ENCODE peak calls at places on chromosomes 1 and 21, in six cellular contexts. One of them, this sample, is unnamed.

GRCh38 chr1:202159534-202160371 is 649 bp downstream of the PTPN7 start:
- DNase-seq in SHP77: no peak
- DNase-seq in GM10248: peak; percentile 70
- DNase-seq in mesendoderm: no peak
- DNase-seq in anterior cingulate cortex: no peak
- DNase-seq in KBM-7: peak; percentile 78
- DNase-seq in this sample: no peak

GRCh38 chr1:36493524-36493923 is 10.8 kb upstream of the CSF3R start:
- DNase-seq in SHP77: no peak
- DNase-seq in GM10248: no peak
- DNase-seq in mesendoderm: no peak
- DNase-seq in anterior cingulate cortex: no peak
- DNase-seq in KBM-7: no peak
- DNase-seq in this sample: no peak

GRCh38 chr1:156706647-156707008 is 1.2 kb upstream of the CRABP2 start:
- DNase-seq in SHP77: no peak
- DNase-seq in GM10248: no peak
- DNase-seq in mesendoderm: peak; percentile 91
- DNase-seq in anterior cingulate cortex: peak; percentile 17
- DNase-seq in KBM-7: no peak
- DNase-seq in this sample: no peak

GRCh38 chr21:43703068-43703880 is 15.7 kb upstream of the PDXK start:
- DNase-seq in SHP77: no peak
- DNase-seq in GM10248: no peak
- DNase-seq in mesendoderm: peak; percentile 52
- DNase-seq in anterior cingulate cortex: no peak
- DNase-seq in KBM-7: no peak
- DNase-seq in this sample: no peak

GRCh38 chr1:168974611-168975010 is 131.9 kb upstream of the ATP1B1 start:
- DNase-seq in SHP77: no peak
- DNase-seq in GM10248: no peak
- DNase-seq in mesendoderm: no peak
- DNase-seq in anterior cingulate cortex: no peak
- DNase-seq in KBM-7: no peak
- DNase-seq in this sample: no peak

GRCh38 chr1:21139601-21140000 is 37.1 kb downstream of the EIF4G3 start:
- DNase-seq in SHP77: peak; percentile 9
- DNase-seq in GM10248: no peak
- DNase-seq in mesendoderm: no peak
- DNase-seq in anterior cingulate cortex: peak; percentile 7
- DNase-seq in KBM-7: no peak
- DNase-seq in this sample: peak; percentile 13

GRCh38 chr1:238257018-238257417 is 366.3 kb upstream of the ZP4 start:
- DNase-seq in SHP77: no peak
- DNase-seq in GM10248: no peak
- DNase-seq in mesendoderm: no peak
- DNase-seq in anterior cingulate cortex: no peak
- DNase-seq in KBM-7: no peak
- DNase-seq in this sample: no peak

GRCh38 chr1:41726899-41727748 is 191.6 kb downstream of the HIVEP3 start:
- DNase-seq in SHP77: no peak
- DNase-seq in GM10248: peak; percentile 74
- DNase-seq in mesendoderm: peak; percentile 31
- DNase-seq in anterior cingulate cortex: peak; percentile 32
- DNase-seq in KBM-7: peak; percentile 82
- DNase-seq in this sample: no peak

GRCh38 chr1:95733671-95734070 is 499.7 kb downstream of the RWDD3 start:
- DNase-seq in SHP77: no peak
- DNase-seq in GM10248: no peak
- DNase-seq in mesendoderm: no peak
- DNase-seq in anterior cingulate cortex: no peak
- DNase-seq in KBM-7: no peak
- DNase-seq in this sample: no peak

GRCh38 chr1:171801395-171801990 is 20.0 kb downstream of the METTL13 start:
- DNase-seq in SHP77: peak; percentile 47
- DNase-seq in GM10248: peak; percentile 48
- DNase-seq in mesendoderm: peak; percentile 80
- DNase-seq in anterior cingulate cortex: no peak
- DNase-seq in KBM-7: peak; percentile 66
- DNase-seq in this sample: peak; percentile 40

GRCh38 chr1:63480057-63480456 is 43.0 kb downstream of the ITGB3BP start:
- DNase-seq in SHP77: no peak
- DNase-seq in GM10248: no peak
- DNase-seq in mesendoderm: no peak
- DNase-seq in anterior cingulate cortex: no peak
- DNase-seq in KBM-7: no peak
- DNase-seq in this sample: no peak

GRCh38 chr1:99956755-99957154 is 13.0 kb upstream of the SLC35A3 start:
- DNase-seq in SHP77: no peak
- DNase-seq in GM10248: no peak
- DNase-seq in mesendoderm: peak; percentile 20
- DNase-seq in anterior cingulate cortex: no peak
- DNase-seq in KBM-7: no peak
- DNase-seq in this sample: peak; percentile 84

GRCh38 chr1:61053712-61054608 is 28.4 kb upstream of the NFIA start:
- DNase-seq in SHP77: no peak
- DNase-seq in GM10248: peak; percentile 16
- DNase-seq in mesendoderm: peak; percentile 23
- DNase-seq in anterior cingulate cortex: peak; percentile 60
- DNase-seq in KBM-7: no peak
- DNase-seq in this sample: no peak

GRCh38 chr21:31927872-31928476 is 55.2 kb downstream of the HUNK start:
- DNase-seq in SHP77: no peak
- DNase-seq in GM10248: no peak
- DNase-seq in mesendoderm: no peak
- DNase-seq in anterior cingulate cortex: no peak
- DNase-seq in KBM-7: no peak
- DNase-seq in this sample: no peak

GRCh38 chr1:167825419-167826079 is 88.4 kb downstream of the ADCY10 start:
- DNase-seq in SHP77: no peak
- DNase-seq in GM10248: no peak
- DNase-seq in mesendoderm: no peak
- DNase-seq in anterior cingulate cortex: no peak
- DNase-seq in KBM-7: no peak
- DNase-seq in this sample: no peak

GRCh38 chr1:27555700-27556424 is 48.1 kb downstream of the AHDC1 start:
- DNase-seq in SHP77: no peak
- DNase-seq in GM10248: no peak
- DNase-seq in mesendoderm: peak; percentile 85
- DNase-seq in anterior cingulate cortex: no peak
- DNase-seq in KBM-7: peak; percentile 48
- DNase-seq in this sample: no peak

GRCh38 chr21:45741691-45742090 is 98.2 kb downstream of the PCBP3 start:
- DNase-seq in SHP77: no peak
- DNase-seq in GM10248: no peak
- DNase-seq in mesendoderm: peak; percentile 18
- DNase-seq in anterior cingulate cortex: no peak
- DNase-seq in KBM-7: no peak
- DNase-seq in this sample: no peak

GRCh38 chr1:184504012-184504694 is 117.3 kb downstream of the C1orf21 start:
- DNase-seq in SHP77: peak; percentile 13
- DNase-seq in GM10248: no peak
- DNase-seq in mesendoderm: peak; percentile 43
- DNase-seq in anterior cingulate cortex: no peak
- DNase-seq in KBM-7: no peak
- DNase-seq in this sample: peak; percentile 37

GRCh38 chr1:108357802-108358201 is 92.3 kb upstream of the NBPF6 start:
- DNase-seq in SHP77: no peak
- DNase-seq in GM10248: no peak
- DNase-seq in mesendoderm: peak; percentile 26
- DNase-seq in anterior cingulate cortex: no peak
- DNase-seq in KBM-7: peak; percentile 47
- DNase-seq in this sample: no peak

GRCh38 chr1:158521666-158522058 is 32.5 kb downstream of the OR6Y1 start:
- DNase-seq in SHP77: no peak
- DNase-seq in GM10248: no peak
- DNase-seq in mesendoderm: peak; percentile 22
- DNase-seq in anterior cingulate cortex: no peak
- DNase-seq in KBM-7: no peak
- DNase-seq in this sample: no peak

GRCh38 chr1:16367968-16368910 is 1.2 kb downstream of the SZRD1 start:
- DNase-seq in SHP77: no peak
- DNase-seq in GM10248: no peak
- DNase-seq in mesendoderm: peak; percentile 89
- DNase-seq in anterior cingulate cortex: no peak
- DNase-seq in KBM-7: no peak
- DNase-seq in this sample: peak; percentile 70

GRCh38 chr1:15994590-15995351 is 9.3 kb upstream of the SRARP start:
- DNase-seq in SHP77: peak; percentile 16
- DNase-seq in GM10248: peak; percentile 64
- DNase-seq in mesendoderm: peak; percentile 53
- DNase-seq in anterior cingulate cortex: peak; percentile 52
- DNase-seq in KBM-7: peak; percentile 35
- DNase-seq in this sample: peak; percentile 47

GRCh38 chr1:193338194-193338593 is 151.8 kb upstream of the B3GALT2 start:
- DNase-seq in SHP77: no peak
- DNase-seq in GM10248: peak; percentile 28
- DNase-seq in mesendoderm: no peak
- DNase-seq in anterior cingulate cortex: no peak
- DNase-seq in KBM-7: no peak
- DNase-seq in this sample: peak; percentile 51

GRCh38 chr1:104768466-104768865 is 1018.8 kb downstream of the AMY1C start:
- DNase-seq in SHP77: no peak
- DNase-seq in GM10248: peak; percentile 10
- DNase-seq in mesendoderm: no peak
- DNase-seq in anterior cingulate cortex: no peak
- DNase-seq in KBM-7: no peak
- DNase-seq in this sample: no peak

GRCh38 chr21:42737969-42738590 is 84.7 kb downstream of the PDE9A start:
- DNase-seq in SHP77: no peak
- DNase-seq in GM10248: no peak
- DNase-seq in mesendoderm: no peak
- DNase-seq in anterior cingulate cortex: peak; percentile 45
- DNase-seq in KBM-7: no peak
- DNase-seq in this sample: no peak

GRCh38 chr1:162014202-162014601 is 9.5 kb downstream of the OLFML2B start:
- DNase-seq in SHP77: no peak
- DNase-seq in GM10248: no peak
- DNase-seq in mesendoderm: no peak
- DNase-seq in anterior cingulate cortex: no peak
- DNase-seq in KBM-7: no peak
- DNase-seq in this sample: no peak

GRCh38 chr1:156898151-156898550 is 4.6 kb downstream of the PEAR1 start:
- DNase-seq in SHP77: no peak
- DNase-seq in GM10248: no peak
- DNase-seq in mesendoderm: no peak
- DNase-seq in anterior cingulate cortex: no peak
- DNase-seq in KBM-7: peak; percentile 89
- DNase-seq in this sample: no peak

GRCh38 chr1:29505537-29506220 is 269.4 kb downstream of the PTPRU start:
- DNase-seq in SHP77: peak; percentile 31
- DNase-seq in GM10248: no peak
- DNase-seq in mesendoderm: no peak
- DNase-seq in anterior cingulate cortex: no peak
- DNase-seq in KBM-7: no peak
- DNase-seq in this sample: no peak

GRCh38 chr21:42201615-42202161 is 17.3 kb upstream of the ABCG1 start:
- DNase-seq in SHP77: no peak
- DNase-seq in GM10248: no peak
- DNase-seq in mesendoderm: no peak
- DNase-seq in anterior cingulate cortex: no peak
- DNase-seq in KBM-7: no peak
- DNase-seq in this sample: no peak

GRCh38 chr1:243525085-243525487 is 269.2 kb downstream of the SDCCAG8 start:
- DNase-seq in SHP77: no peak
- DNase-seq in GM10248: no peak
- DNase-seq in mesendoderm: no peak
- DNase-seq in anterior cingulate cortex: no peak
- DNase-seq in KBM-7: no peak
- DNase-seq in this sample: peak; percentile 90

GRCh38 chr1:63157085-63157484 is 165.3 kb upstream of the FOXD3 start:
- DNase-seq in SHP77: no peak
- DNase-seq in GM10248: no peak
- DNase-seq in mesendoderm: peak; percentile 8
- DNase-seq in anterior cingulate cortex: no peak
- DNase-seq in KBM-7: no peak
- DNase-seq in this sample: no peak

This sample was measured in LHCN-M2.